ENCODE peak calls at places on chromosomes 7 and 10, in six cellular contexts. E, H, O, V, W and J are unnamed samples.

GRCh38 chr10:103284170-103284569 is 7.2 kb downstream of the INA start:
- DNase-seq in H (no peak), E (no peak), W (no peak), O (no peak), V (no peak), J (no peak)

GRCh38 chr10:86827639-86828038 is 71.2 kb downstream of the BMPR1A start:
- DNase-seq in W (no peak), E (no peak), H (no peak), V (no peak), O (no peak), J (no peak)

GRCh38 chr7:95596183-95597135 is at the start of gene PDK4:
- DNase-seq in W (no peak), V (peak), O (no peak), H (peak), E (peak), J (peak)

GRCh38 chr7:21128418-21128817 is 299.5 kb upstream of the SP4 start:
- DNase-seq in H (no peak), V (no peak), W (no peak), E (no peak), O (no peak), J (no peak)

GRCh38 chr10:555281-555680 is 134.2 kb downstream of the DIP2C start:
- DNase-seq in E (no peak), O (no peak), W (no peak), V (no peak), H (no peak), J (no peak)

GRCh38 chr7:42002654-42003053 is 234.4 kb downstream of the GLI3 start:
- DNase-seq in E (no peak), V (no peak), H (no peak), W (no peak), O (no peak), J (no peak)

GRCh38 chr7:99027241-99027640 is 116.7 kb downstream of the SMURF1 start:
- DNase-seq in W (no peak), V (peak), E (peak), H (no peak), O (no peak), J (peak)

GRCh38 chr10:91617073-91617580 is 15.7 kb downstream of the PPP1R3C start:
- DNase-seq in O (no peak), V (peak), E (peak), H (no peak), W (no peak), J (no peak)

DNA sequence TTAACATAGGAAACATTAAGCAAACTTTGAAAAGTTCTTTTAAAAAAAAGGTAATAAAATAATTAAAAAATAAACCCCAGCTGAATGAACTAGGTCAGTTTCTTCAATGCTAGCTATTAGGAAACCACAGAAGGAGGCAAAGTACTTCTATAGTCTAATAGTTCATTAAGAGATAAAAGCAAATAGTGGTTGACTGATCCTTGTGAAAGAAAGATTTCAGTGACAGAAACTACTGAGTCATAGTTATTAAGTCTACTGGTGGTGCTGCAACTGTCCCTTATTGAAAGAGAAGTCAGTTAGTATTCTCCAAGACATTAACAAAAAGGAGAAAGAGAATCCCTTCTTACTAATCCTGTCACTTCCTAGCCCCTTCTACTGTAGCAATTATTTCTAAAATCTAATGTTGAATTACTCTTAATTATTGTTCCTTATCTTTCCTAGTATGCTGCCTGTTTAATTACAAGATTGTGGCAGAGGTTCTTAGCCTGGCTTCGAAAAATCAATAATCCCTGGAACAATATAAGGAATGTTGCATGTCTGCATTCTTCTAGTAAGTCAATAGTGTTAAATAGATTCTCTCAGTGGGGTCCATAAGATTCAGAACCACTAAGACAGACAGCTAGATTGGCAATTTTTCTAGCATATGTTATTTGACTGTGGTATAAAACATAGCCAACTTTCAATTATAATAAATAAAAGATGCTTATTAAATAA is 18.2 kb downstream of the TCTN3 start:
- DNase-seq in V (no peak), W (no peak), H (no peak), E (no peak), O (no peak), J (no peak)
- H3K27ac ChIP-seq in V (no peak), W (no peak), H (no peak), E (no peak), O (peak), J (no peak)

DNA sequence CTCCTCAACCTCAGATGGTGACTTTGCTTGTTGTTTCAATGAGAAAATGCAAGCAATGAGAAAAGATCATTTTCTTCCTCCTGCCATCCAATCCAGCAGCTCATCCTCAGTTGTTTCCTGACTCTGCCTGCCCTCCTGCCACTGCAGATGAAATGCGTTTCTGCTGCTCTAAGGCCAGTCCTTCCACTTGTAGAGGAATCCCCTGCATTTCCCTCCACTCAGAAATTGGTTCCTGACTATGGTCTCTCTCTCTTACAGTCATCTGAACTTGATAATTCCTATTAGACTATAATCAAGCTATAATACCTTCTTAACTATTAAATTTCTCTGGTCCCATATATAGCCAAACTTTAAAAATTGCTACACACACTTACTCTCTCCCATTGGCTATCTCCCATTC is 14.4 kb downstream of the ITGA8 start:
- DNase-seq in E (no peak), W (no peak), H (no peak), O (no peak), V (no peak), J (no peak)
- H3K4me2 ChIP-seq in E (no peak), W (no peak), H (no peak), O (no peak), V (no peak), J (no peak)

DNA sequence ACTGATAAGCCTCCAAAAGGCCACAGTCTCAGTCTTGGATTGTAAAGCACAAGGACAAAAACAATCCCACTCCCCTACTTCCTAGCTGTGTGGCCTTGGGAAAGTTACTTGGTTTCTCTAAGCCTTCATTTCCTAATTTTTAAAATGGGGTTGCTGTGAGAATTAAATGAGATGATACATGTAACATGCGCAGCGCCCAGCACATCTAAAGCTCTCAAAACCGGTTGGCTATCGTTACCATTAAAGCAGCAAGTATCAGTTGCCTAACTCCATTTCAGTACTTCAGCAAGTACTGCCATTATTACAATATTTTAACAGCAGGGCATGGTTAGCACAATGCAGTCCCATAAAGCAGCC is 1.9 kb downstream of the NRCAM start:
- DNase-seq in V (no peak), E (no peak), W (no peak), O (no peak), H (no peak), J (no peak)
- H3K27ac ChIP-seq in V (no peak), E (no peak), W (no peak), O (no peak), H (peak), J (no peak)

GRCh38 chr10:119254355-119254754 is 47.0 kb downstream of the GRK5 start:
- DNase-seq in O (no peak), V (no peak), E (no peak), H (no peak), W (no peak), J (peak)
- H3K4me2 ChIP-seq in O (peak), V (peak), E (peak), H (peak), W (no peak), J (peak)

GRCh38 chr7:74476546-74477095 is 22.9 kb downstream of the GTF2IRD1 start:
- DNase-seq in W (no peak), O (no peak), E (no peak), H (no peak), V (no peak), J (no peak)

GRCh38 chr7:74478671-74479065 is 25.0 kb downstream of the GTF2IRD1 start:
- DNase-seq in O (no peak), W (no peak), H (no peak), E (no peak), V (no peak), J (no peak)

GRCh38 chr7:74475243-74475986 is 21.7 kb downstream of the GTF2IRD1 start:
- DNase-seq in V (no peak), H (no peak), E (no peak), O (no peak), W (peak), J (no peak)

GRCh38 chr7:74475987-74476350 is 22.3 kb downstream of the GTF2IRD1 start:
- DNase-seq in V (no peak), H (no peak), O (no peak), E (no peak), W (no peak), J (peak)

GRCh38 chr7:74477188-74477587 is 23.5 kb downstream of the GTF2IRD1 start:
- DNase-seq in E (no peak), V (no peak), O (no peak), H (no peak), W (no peak), J (no peak)
- H3K27ac ChIP-seq in E (peak), V (peak), O (no peak), H (peak), W (no peak), J (peak)